ENCODE peak calls at places on chromosomes 1 and 21, in seven cellular contexts. B is K562, C is stomach, Y is mammary epithelial cell, W is AG04450, M is cardiac muscle cell, P is testis. A is an unnamed sample. For H3K9me3, the result is how much of the 10 kb centered on the place peaks cover.

GRCh38 chr1:118147542-118147941 is 37.5 kb downstream of the SPAG17 start:
- DNase-seq in P (no peak), Y (peak), C (no peak), M (peak), B (no peak), W (peak), A (no peak)

GRCh38 chr21:24823247-24823646 is 784.0 kb downstream of the MRPL39 start:
- DNase-seq in Y (no peak), W (no peak), C (no peak), P (no peak), B (no peak), M (no peak), A (no peak)

GRCh38 chr1:111565957-111566356 is 53.6 kb upstream of the RAP1A start:
- DNase-seq in P (no peak), M (no peak), B (no peak), Y (no peak), C (no peak), W (no peak), A (no peak)

GRCh38 chr1:43797926-43798325 is 90.6 kb downstream of the ST3GAL3 start:
- DNase-seq in M (no peak), Y (no peak), B (no peak), W (no peak), C (no peak), P (no peak), A (no peak)

GRCh38 chr21:41630249-41630648 is 122.3 kb upstream of the TMPRSS2 start:
- DNase-seq in B (no peak), M (peak), P (no peak), C (no peak), W (peak), Y (peak), A (no peak)

GRCh38 chr1:162710349-162710748 is 78.1 kb downstream of the DDR2 start:
- DNase-seq in P (no peak), C (no peak), Y (no peak), W (no peak), B (no peak), M (peak), A (no peak)

GRCh38 chr21:36973986-36974850 is 7.7 kb upstream of the HLCS start:
- DNase-seq in C (no peak), P (no peak), M (no peak), Y (no peak), W (no peak), B (no peak), A (no peak)

GRCh38 chr1:12339861-12340557 is 110.2 kb downstream of the VPS13D start:
- DNase-seq in B (no peak), Y (no peak), M (peak), C (no peak), P (no peak), W (no peak), A (no peak)

GRCh38 chr1:58430355-58431335 is 115.9 kb downstream of the OMA1 start:
- DNase-seq in B (no peak), M (no peak), Y (no peak), P (peak), W (no peak), C (no peak), A (no peak)

GRCh38 chr1:114536043-114536442 is 25.0 kb upstream of the TRIM33 start:
- DNase-seq in B (no peak), Y (no peak), P (no peak), W (no peak), C (no peak), M (no peak), A (no peak)

GRCh38 chr21:28142692-28143091 is 850.0 kb downstream of the LTN1 start:
- DNase-seq in Y (peak), C (no peak), P (no peak), W (peak), B (no peak), M (peak), A (no peak)

DNA sequence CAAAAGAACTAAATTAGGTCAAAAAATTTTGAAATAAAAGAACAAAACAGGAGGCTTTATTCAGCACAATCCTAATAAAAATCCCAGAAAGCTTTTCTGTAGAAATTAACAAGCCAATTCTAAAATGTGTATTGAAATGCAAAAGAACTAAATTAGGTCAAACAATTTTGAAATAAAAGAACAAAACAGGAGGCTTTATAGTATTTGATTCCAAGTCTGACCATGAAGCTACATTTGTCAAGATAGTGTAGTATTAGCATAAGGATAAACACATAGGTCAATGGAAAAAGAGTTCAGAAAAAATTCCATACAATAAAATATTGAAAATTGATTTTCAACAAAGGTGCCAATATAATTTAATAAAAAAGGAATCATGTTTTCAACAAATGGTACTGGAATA is 10.8 kb downstream of the LRRC40 start:
- DNase-seq in C (no peak), M (no peak), P (no peak), Y (no peak), B (no peak), W (no peak), A (no peak)
- H3K4me3 ChIP-seq in C (no peak), M (no peak), P (no peak), Y (no peak), B (no peak), W (no peak), A (no peak)

GRCh38 chr1:4749406-4749805 is 95.0 kb downstream of the AJAP1 start:
- DNase-seq in C (no peak), M (no peak), P (no peak), W (no peak), B (no peak), Y (no peak), A (no peak)
- H3K9me3 ChIP-seq in C (under half), M (under half), P (under half), W (half or more), B (under half), Y (under half), A (under half)

GRCh38 chr1:228219245-228219961 is 11.6 kb downstream of the OBSCN start:
- DNase-seq in W (no peak), B (no peak), C (no peak), M (no peak), P (no peak), Y (no peak), A (no peak)
- H3K27ac ChIP-seq in W (no peak), B (no peak), C (no peak), M (no peak), P (no peak), Y (no peak), A (no peak)

GRCh38 chr21:26964379-26964778 is 2.5 kb downstream of the ADAMTS5 start:
- DNase-seq in B (no peak), W (no peak), C (peak), Y (no peak), P (peak), M (peak), A (no peak)
- H3K4me3 ChIP-seq in B (no peak), W (peak), C (peak), Y (no peak), P (peak), M (no peak), A (no peak)

GRCh38 chr21:19181604-19182140 is 778.1 kb upstream of the TMPRSS15 start:
- DNase-seq in Y (no peak), C (no peak), W (no peak), P (no peak), B (no peak), M (no peak), A (no peak)
- H3K9me3 ChIP-seq in Y (under half), C (under half), W (under half), P (under half), B (under half), M (under half), A (under half)

DNA sequence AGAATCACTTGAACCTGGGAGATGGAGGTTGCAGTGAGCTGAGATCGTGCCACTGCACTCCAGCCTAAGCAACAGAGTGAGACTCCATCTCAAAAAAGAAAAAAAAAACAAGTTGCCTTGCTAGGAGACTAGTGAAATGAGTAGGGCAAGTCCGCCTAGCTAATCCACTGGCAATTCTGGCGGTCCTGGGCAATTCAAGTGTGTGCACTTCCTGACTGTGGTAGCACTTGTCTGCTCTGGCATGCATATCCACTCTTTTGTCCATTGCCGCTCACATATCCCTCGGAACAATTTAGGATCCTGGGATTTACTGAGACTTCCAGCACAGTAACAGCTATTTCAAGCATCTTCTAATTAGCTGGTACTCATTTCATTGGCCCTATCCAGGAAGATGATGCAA is 426.3 kb upstream of the ADGRL2 start:
- DNase-seq in C (no peak), P (no peak), M (no peak), B (no peak), W (no peak), Y (no peak), A (no peak)
- H3K27ac ChIP-seq in C (no peak), P (no peak), M (no peak), B (no peak), W (no peak), Y (no peak), A (no peak)

DNA sequence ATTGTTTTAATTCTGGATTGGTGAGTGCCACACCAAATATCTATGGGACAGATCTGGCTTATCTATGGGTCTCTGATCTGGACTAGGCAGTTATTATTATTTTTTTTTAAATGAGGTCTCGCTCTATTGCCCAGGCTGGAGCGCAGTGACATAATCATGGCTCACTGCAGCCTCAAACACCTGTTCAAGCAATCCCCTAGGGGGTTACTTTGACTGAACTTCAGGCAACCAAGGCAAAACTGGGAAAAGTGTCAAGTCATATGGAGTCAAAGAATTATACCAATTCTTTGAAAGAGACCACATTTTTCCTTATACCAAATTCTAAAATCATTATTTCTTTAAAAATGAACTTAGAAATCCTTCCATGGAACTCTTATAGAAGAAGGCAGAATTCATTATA is 129.1 kb upstream of the HOOK1 start:
- DNase-seq in P (no peak), B (no peak), M (no peak), Y (no peak), C (no peak), W (no peak), A (no peak)
- H3K4me3 ChIP-seq in P (no peak), B (no peak), M (no peak), Y (no peak), C (no peak), W (no peak), A (no peak)

GRCh38 chr1:71242239-71242638 is 161.4 kb upstream of the ZRANB2 start:
- DNase-seq in P (no peak), Y (no peak), W (no peak), C (no peak), M (no peak), B (no peak), A (no peak)

GRCh38 chr1:71240656-71241055 is 159.8 kb upstream of the ZRANB2 start:
- DNase-seq in P (no peak), M (no peak), C (no peak), W (no peak), Y (no peak), B (no peak), A (no peak)

DNA sequence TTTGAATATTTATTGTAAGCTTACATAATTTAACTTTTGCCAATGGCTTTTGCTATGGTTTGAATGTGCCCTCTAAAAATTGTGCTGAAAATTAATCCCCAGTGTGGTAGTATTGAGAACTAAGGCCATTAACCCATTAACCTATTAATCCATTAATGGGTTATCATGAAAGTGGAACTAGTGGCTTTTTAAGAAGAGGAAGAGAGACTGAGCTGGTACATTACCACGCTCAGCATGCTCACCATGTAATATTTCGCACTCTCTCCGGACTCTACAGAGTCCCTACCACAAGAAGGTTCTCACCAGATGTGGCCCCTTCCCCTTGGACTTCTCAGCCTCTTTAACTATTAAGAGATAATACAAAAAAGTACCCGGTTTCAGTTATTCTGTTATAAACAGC is 164.4 kb upstream of the ZRANB2 start:
- DNase-seq in M (no peak), P (no peak), B (no peak), W (no peak), Y (no peak), C (no peak), A (no peak)
- H3K9me3 ChIP-seq in M (under half), P (under half), B (under half), W (under half), Y (under half), C (under half), A (under half)

A was measured in CD8-positive, alpha-beta T cell.